ENCODE peak calls at places on chromosomes 6 and 20, in four cellular contexts. H is HCT116, B is thyroid gland, O is uterus. R is an unnamed sample.

GRCh38 chr6:104711371-104711770 is 148.3 kb downstream of the HACE1 start:
- DNase-seq in H (no peak), B (no peak), O (no peak), R (peak)

GRCh38 chr6:53189554-53189953 is 40.9 kb upstream of the GCM1 start:
- DNase-seq in H (no peak), B (no peak), O (no peak), R (no peak)

GRCh38 chr6:144315226-144315980 is 30.3 kb downstream of the UTRN start:
- DNase-seq in H (no peak), B (peak), O (no peak), R (peak)

GRCh38 chr20:33281550-33282146 is 1.4 kb upstream of the BPIFB1 start:
- DNase-seq in H (no peak), B (peak), O (no peak), R (no peak)

GRCh38 chr6:149965191-149966020 is 1.7 kb downstream of the ULBP1 start:
- DNase-seq in H (no peak), B (peak), O (no peak), R (no peak)

GRCh38 chr6:149043476-149044130 is 273.9 kb upstream of the TAB2 start:
- DNase-seq in H (peak), B (no peak), O (no peak), R (no peak)

GRCh38 chr6:11058406-11058805 is 14.3 kb upstream of the ELOVL2 start:
- DNase-seq in H (no peak), B (no peak), O (no peak), R (no peak)

GRCh38 chr6:131510094-131510493 is 62.9 kb upstream of the ARG1 start:
- DNase-seq in H (no peak), B (no peak), O (no peak), R (no peak)

GRCh38 chr6:28673800-28674671 is 148.4 kb downstream of the GPX5 start:
- DNase-seq in H (peak), B (peak), O (no peak), R (peak)

GRCh38 chr6:50819906-50820589 is 1.4 kb downstream of the TFAP2B start:
- DNase-seq in H (no peak), B (no peak), O (no peak), R (no peak)

GRCh38 chr20:37385659-37386504 is 39.9 kb downstream of the SRC start:
- DNase-seq in H (no peak), B (no peak), O (peak), R (no peak)

GRCh38 chr20:10060223-10060622 is 25.4 kb downstream of the ANKEF1 start:
- DNase-seq in H (no peak), B (peak), O (no peak), R (no peak)

GRCh38 chr20:35616465-35617396 is 1.1 kb downstream of the SPAG4 start:
- DNase-seq in H (peak), B (peak), O (peak), R (peak)

GRCh38 chr6:150899231-150899630 is 33.7 kb downstream of the MTHFD1L start:
- DNase-seq in H (no peak), B (no peak), O (no peak), R (no peak)

GRCh38 chr6:142187209-142187608 is 40.1 kb downstream of the VTA1 start:
- DNase-seq in H (no peak), B (peak), O (no peak), R (peak)

GRCh38 chr6:33343953-33344611 is 26.5 kb upstream of the ZBTB22 start:
- DNase-seq in H (no peak), B (no peak), O (no peak), R (no peak)

DNA sequence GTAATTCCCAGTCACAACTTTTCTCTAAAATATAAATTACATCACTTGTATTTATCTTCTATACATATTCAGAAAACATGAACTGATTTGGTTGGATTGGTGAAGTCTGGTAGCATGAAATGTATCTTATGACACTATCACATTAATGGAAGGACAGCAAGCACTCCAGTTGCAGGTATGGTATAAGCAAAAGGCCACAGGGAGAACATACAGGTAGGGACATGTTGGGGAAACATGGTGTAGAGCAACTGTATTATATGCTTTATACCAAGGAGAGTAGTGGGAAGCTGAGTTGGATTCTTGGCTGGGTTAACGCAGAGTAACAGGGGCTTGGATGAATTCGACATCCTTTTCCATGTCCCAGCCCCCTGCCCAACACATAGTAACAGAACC is 1.4 kb upstream of the VARS1 start:
- DNase-seq in H (no peak), B (no peak), O (no peak), R (no peak)
- H3K27ac ChIP-seq in H (peak), B (peak), O (peak), R (no peak)

GRCh38 chr20:50389437-50389807 is 120.8 kb upstream of the PTPN1 start:
- DNase-seq in H (no peak), B (no peak), O (no peak), R (no peak)

GRCh38 chr20:50387218-50387995 is 122.8 kb upstream of the PTPN1 start:
- DNase-seq in H (no peak), B (no peak), O (no peak), R (no peak)

GRCh38 chr20:50389808-50390684 is 120.1 kb upstream of the PTPN1 start:
- DNase-seq in H (no peak), B (no peak), O (no peak), R (no peak)

GRCh38 chr20:50387996-50388332 is 122.2 kb upstream of the PTPN1 start:
- DNase-seq in H (no peak), B (peak), O (no peak), R (peak)

DNA sequence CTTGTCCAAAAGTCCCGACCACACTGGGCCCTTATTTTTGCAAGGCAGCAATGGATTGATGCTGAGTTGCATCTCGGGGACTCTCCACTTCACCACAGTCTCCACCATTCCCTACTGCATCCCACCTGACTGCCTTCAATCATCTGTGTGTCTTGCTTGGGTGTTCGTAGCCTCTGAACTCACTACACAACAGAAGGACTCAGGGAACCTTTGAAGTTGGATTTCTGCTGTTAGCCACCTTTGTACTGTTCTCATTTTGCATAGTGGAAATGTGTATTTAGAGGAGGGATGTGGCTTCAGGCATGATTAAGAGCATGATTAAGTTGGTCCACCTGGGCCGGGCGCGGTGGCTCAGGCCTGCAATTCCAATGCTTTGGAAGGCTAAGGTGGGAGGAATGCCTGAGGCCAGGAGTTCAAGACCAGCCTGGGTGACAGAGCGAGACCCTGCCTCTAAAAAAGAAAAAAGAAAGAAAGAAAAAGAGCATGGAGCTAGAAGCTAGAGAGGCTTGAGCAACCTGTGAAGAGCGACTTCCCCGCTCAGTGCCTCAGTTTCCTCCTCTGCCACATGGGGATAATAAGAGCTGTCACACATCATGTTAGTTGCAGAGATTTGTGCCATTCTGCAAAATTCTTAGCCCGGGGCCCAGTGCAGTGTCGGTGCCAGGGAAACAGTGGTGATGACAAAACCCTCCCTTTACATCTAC is 121.3 kb upstream of the PTPN1 start:
- DNase-seq in H (no peak), B (no peak), O (no peak), R (no peak)
- TF ChIP-seq POLR2A in H (no peak), B (no peak), O (no peak), R (no peak)

GRCh38 chr20:34525709-34526416 is 9.6 kb downstream of the DYNLRB1 start:
- DNase-seq in H (peak), B (peak), O (peak), R (peak)
- H3K27ac ChIP-seq in H (peak), B (peak), O (peak), R (peak)

DNA sequence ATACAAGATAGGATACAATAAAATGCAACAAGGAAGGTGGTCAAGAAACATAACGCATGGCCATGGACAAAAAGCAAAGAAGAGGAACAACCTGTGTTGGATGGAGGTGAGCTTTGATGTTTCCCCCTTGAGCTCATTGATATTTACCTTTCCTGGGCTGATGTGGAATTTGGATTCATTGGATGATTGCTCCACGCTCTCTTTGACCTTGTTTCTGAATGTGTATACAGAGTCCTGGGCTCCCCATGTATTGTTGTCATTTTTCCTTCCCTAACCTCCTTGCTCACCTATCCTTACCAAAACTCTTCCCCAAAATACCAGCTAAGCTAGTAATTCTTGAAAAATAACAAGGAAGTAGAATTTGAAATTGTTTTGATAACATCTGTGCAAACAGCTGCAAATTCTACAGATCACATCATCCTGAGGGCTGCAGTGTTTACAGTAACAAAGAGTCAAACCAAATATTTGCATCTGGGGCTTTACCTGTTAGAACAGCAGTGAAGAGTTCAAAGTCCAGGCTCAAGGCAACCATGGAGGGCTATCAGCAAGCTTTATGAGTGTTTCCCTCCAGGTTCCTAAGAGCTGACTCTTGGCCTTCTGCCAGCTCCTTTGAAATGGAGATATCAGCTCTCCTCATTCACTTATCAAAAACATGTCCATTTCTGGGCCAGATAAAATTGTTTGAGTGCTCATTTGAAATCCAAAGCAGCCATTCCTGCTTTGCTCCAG is 214.3 kb upstream of the MARCKS start:
- DNase-seq in H (no peak), B (peak), O (no peak), R (peak)
- TF ChIP-seq POLR2A in H (no peak), B (no peak), O (no peak), R (no peak)

GRCh38 chr6:45970326-45970725 is 45.3 kb downstream of the CLIC5 start:
- DNase-seq in H (no peak), B (no peak), O (no peak), R (no peak)
- H3K27ac ChIP-seq in H (no peak), B (peak), O (peak), R (no peak)

DNA sequence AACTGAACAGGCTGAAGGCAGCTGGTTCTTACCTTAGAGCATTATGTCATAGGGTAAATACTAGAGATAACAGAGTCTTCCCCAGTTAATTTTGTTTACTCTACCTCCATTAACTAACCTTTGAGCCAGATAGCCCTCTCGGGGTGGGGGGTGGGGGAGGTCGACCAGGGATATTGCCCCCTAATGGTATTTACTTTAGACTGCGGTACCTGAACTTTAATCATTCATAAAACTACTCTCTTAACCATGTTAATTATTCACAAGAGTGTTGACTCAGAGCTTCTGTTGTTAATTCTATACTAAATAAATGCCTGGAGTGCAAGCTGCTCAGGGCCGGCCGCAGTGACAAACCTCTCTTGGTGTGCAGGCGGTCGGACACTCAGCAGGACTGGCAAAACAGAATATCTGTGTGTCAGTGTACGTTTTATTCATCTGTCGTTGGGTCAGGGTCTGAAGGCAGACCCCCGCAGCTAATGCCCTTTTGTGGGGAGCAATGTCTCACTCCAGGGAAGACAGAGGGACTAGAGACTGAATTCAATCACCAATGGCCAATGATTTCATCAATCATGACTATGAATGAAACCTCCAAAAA is 152.4 kb upstream of the COL21A1 start:
- DNase-seq in H (no peak), B (no peak), O (no peak), R (no peak)
- TF ChIP-seq POLR2A in H (no peak), B (no peak), O (no peak), R (no peak)

R was measured in endothelial cell of umbilical vein.